ENCODE peak calls at places on chromosome 4, in five cellular contexts. X is NCI-H2081, A is LoVo, N is NCI-H2171 treated with DMSO at 0.1 percent for 48 hours, W is lung microvascular endothelial cell. Z is an unnamed sample.

GRCh38 chr4:119041951-119042560 is 93.6 kb upstream of the MYOZ2 start:
- DNase-seq in A (peak; percentile 79), N (peak; percentile 33), X (peak; percentile 55), W (peak; percentile 81), Z (no peak)

GRCh38 chr4:98653006-98653405 is 5.4 kb downstream of the TSPAN5 start:
- DNase-seq in N (peak; percentile 40), A (no peak), W (peak; percentile 54), X (no peak), Z (no peak)

GRCh38 chr4:109009909-109010308 is 247.1 kb upstream of the ETNPPL start:
- DNase-seq in X (no peak), A (no peak), W (no peak), N (peak; percentile 88), Z (no peak)

GRCh38 chr4:155964016-155964891 is 10.6 kb upstream of the CTSO start:
- DNase-seq in N (no peak), X (no peak), W (no peak), A (no peak), Z (no peak)

GRCh38 chr4:14539246-14539645 is 463.0 kb upstream of the CPEB2 start:
- DNase-seq in W (no peak), N (no peak), A (no peak), X (no peak), Z (no peak)

GRCh38 chr4:103137446-103137827 is 37.8 kb upstream of the BDH2 start:
- DNase-seq in N (no peak), A (no peak), W (peak; percentile 57), X (no peak), Z (no peak)

GRCh38 chr4:45284400-45285085 is 558.2 kb upstream of the GNPDA2 start:
- DNase-seq in N (no peak), X (no peak), W (no peak), A (no peak), Z (no peak)

GRCh38 chr4:148998719-148999118 is 556.5 kb upstream of the NR3C2 start:
- DNase-seq in N (no peak), W (no peak), A (no peak), X (no peak), Z (no peak)

GRCh38 chr4:189374176-189374575 is 566.5 kb upstream of the FRG1 start:
- DNase-seq in N (no peak), A (no peak), W (no peak), X (no peak), Z (no peak)

GRCh38 chr4:3442959-3443749 is 1.4 kb downstream of the HGFAC start:
- DNase-seq in N (peak; percentile 17), W (peak; percentile 43), X (peak; percentile 42), A (peak; percentile 58), Z (no peak)

GRCh38 chr4:148341980-148342800 is 100.0 kb downstream of the NR3C2 start:
- DNase-seq in X (no peak), N (no peak), A (no peak), W (peak; percentile 44), Z (no peak)

GRCh38 chr4:46931981-46932380 is 22.9 kb upstream of the COX7B2 start:
- DNase-seq in W (peak; percentile 32), X (peak; percentile 18), A (peak; percentile 8), N (no peak), Z (no peak)

GRCh38 chr4:128358231-128358902 is 70.8 kb upstream of the PGRMC2 start:
- DNase-seq in N (no peak), W (peak; percentile 35), X (no peak), A (no peak), Z (no peak)

GRCh38 chr4:29046716-29047115 is 1673.5 kb upstream of the PCDH7 start:
- DNase-seq in A (no peak), W (no peak), N (no peak), X (no peak), Z (no peak)